ENCODE peak calls at places on chromosomes 2 and 18, in six cellular contexts. X, I, U, L, Y and A are unnamed samples.

GRCh38 chr2:169659314-169659713 is 34.9 kb downstream of the CFAP210 start:
- DNase-seq in L (no peak), I (no peak), X (peak), Y (no peak), U (no peak), A (no peak)

GRCh38 chr18:75211002-75211621 is 515 bp downstream of the TSHZ1 start:
- DNase-seq in Y (no peak), X (peak), U (peak), L (no peak), I (no peak), A (no peak)

GRCh38 chr2:42239811-42240210 is 70.7 kb downstream of the EML4 start:
- DNase-seq in I (no peak), X (no peak), Y (no peak), L (no peak), U (no peak), A (no peak)

GRCh38 chr2:175955168-175955567 is 46.9 kb downstream of the LNPK start:
- DNase-seq in I (no peak), Y (no peak), L (no peak), X (no peak), U (no peak), A (no peak)

GRCh38 chr2:151063271-151063670 is 198.4 kb downstream of the RBM43 start:
- DNase-seq in U (no peak), Y (no peak), I (no peak), X (no peak), L (no peak), A (no peak)

GRCh38 chr2:235416816-235417499 is 76.9 kb upstream of the AGAP1 start:
- DNase-seq in L (no peak), Y (no peak), X (no peak), U (no peak), I (no peak), A (no peak)

GRCh38 chr2:101870444-101870843 is 121.3 kb upstream of the IL1R2 start:
- DNase-seq in I (no peak), L (no peak), Y (no peak), X (no peak), U (no peak), A (no peak)

GRCh38 chr2:219440388-219441256 is 6.0 kb downstream of the SPEG start:
- DNase-seq in U (no peak), X (no peak), I (no peak), Y (no peak), L (no peak), A (no peak)

GRCh38 chr2:186887107-186888090 is 38.4 kb upstream of the ZSWIM2 start:
- DNase-seq in I (no peak), X (peak), U (no peak), L (no peak), Y (peak), A (no peak)

GRCh38 chr2:216765810-216766259 is 70.5 kb upstream of the IGFBP5 start:
- DNase-seq in X (no peak), I (no peak), Y (no peak), L (peak), U (no peak), A (no peak)

GRCh38 chr2:31107588-31108300 is 30.5 kb downstream of the GALNT14 start:
- DNase-seq in Y (no peak), L (no peak), U (no peak), I (peak), X (no peak), A (no peak)

GRCh38 chr2:129296401-129297343 is 682.8 kb upstream of the RAB6C start:
- DNase-seq in U (no peak), I (no peak), Y (no peak), X (no peak), L (no peak), A (no peak)

GRCh38 chr2:68487773-68488355 is 20.5 kb downstream of the APLF start:
- DNase-seq in Y (no peak), I (no peak), U (peak), L (no peak), X (no peak), A (no peak)

GRCh38 chr2:148922776-148923175 is 47.7 kb downstream of the KIF5C start:
- DNase-seq in U (no peak), L (no peak), X (no peak), Y (no peak), I (no peak), A (no peak)

GRCh38 chr18:23667114-23667513 is 4.4 kb upstream of the ANKRD29 start:
- DNase-seq in Y (no peak), L (no peak), U (no peak), X (no peak), I (no peak), A (no peak)
- TF ChIP-seq CTCF in Y (no peak), L (no peak), U (no peak), X (no peak), I (no peak), A (no peak)

GRCh38 chr18:79533591-79533990 is 137.9 kb downstream of the NFATC1 start:
- DNase-seq in I (peak), Y (peak), U (no peak), L (peak), X (no peak), A (no peak)

GRCh38 chr18:79533146-79533545 is 137.4 kb downstream of the NFATC1 start:
- DNase-seq in X (no peak), Y (peak), I (peak), U (no peak), L (peak), A (no peak)

GRCh38 chr18:79531926-79532689 is 136.4 kb downstream of the NFATC1 start:
- DNase-seq in X (no peak), U (no peak), L (peak), I (peak), Y (peak), A (no peak)

GRCh38 chr18:79532690-79533058 is 136.9 kb downstream of the NFATC1 start:
- DNase-seq in Y (peak), L (peak), I (peak), U (no peak), X (peak), A (no peak)

GRCh38 chr18:79534356-79534755 is 138.6 kb downstream of the NFATC1 start:
- DNase-seq in I (peak), Y (no peak), U (no peak), L (peak), X (no peak), A (no peak)
- TF ChIP-seq CTCF in I (no peak), Y (no peak), U (no peak), L (no peak), X (no peak), A (no peak)

DNA sequence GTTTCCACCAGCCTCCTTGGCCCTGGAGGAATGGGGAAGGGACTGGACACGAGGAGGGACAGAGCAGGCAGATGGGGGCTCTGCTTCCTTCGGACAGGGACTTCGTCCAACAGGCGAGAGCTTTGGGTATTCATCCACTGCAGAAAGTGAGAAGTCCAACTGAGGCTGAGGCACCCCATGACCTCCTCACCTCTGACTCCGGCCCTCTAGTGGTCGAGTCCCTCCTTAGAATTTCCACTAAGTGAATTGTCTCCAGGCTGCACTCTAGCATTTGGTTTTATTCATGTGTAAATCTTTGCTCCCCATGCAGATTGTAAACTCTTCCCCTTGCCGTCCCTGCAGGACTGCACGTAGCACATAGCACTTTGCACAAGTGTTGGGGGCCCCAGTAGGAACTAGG is 75.6 kb downstream of the TMEM247 start:
- DNase-seq in U (no peak), Y (no peak), L (peak), X (no peak), I (no peak), A (no peak)
- TF ChIP-seq CTCF in U (peak), Y (peak), L (peak), X (peak), I (peak), A (peak)

GRCh38 chr2:205762883-205763282 is 80.6 kb downstream of the NRP2 start:
- DNase-seq in I (no peak), L (no peak), Y (no peak), U (no peak), X (no peak), A (no peak)

GRCh38 chr2:205764502-205764815 is 82.2 kb downstream of the NRP2 start:
- DNase-seq in L (peak), Y (no peak), I (no peak), X (no peak), U (no peak), A (no peak)

GRCh38 chr2:205765147-205765546 is 82.8 kb downstream of the NRP2 start:
- DNase-seq in I (no peak), X (no peak), L (no peak), U (no peak), Y (no peak), A (no peak)

GRCh38 chr2:205766765-205767359 is 84.6 kb downstream of the NRP2 start:
- DNase-seq in I (peak), L (peak), U (peak), Y (peak), X (no peak), A (peak)

DNA sequence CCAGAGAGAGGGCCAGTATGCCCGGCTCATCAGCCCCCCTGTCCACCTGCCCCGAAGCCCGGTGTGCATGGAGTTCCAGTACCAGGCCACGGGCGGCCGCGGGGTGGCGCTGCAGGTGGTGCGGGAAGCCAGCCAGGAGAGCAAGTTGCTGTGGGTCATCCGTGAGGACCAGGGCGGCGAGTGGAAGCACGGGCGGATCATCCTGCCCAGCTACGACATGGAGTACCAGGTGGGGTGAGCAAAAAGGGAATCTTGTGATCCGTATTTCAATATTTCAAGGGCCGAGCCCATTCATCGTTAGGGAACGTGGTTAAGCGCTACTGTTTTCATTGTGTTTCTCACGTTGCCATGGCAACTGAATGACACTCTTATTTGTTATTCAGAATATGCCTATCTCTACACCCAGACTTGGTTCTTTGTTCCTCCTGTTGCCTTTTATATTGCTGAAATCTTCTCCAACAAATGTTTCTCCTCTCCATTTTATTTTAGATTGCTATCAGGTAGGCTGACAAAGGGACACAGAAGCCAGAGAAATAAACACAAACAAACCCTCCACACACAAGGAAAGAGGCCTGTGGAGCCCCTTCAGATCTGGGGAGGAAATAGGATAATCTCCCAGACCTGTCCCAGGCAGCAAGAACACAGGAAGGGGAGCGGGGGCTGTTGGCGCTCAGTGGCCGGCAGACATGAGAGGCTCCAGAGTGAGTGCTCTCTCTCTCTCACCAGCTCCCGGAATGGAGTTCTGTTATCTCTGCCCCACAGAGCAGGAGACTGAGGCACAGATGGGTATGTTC is 81.6 kb downstream of the NRP2 start:
- DNase-seq in I (peak), X (peak), Y (peak), L (peak), U (no peak), A (no peak)
- TF ChIP-seq CTCF in I (peak), X (peak), Y (peak), L (peak), U (no peak), A (no peak)

GRCh38 chr2:112021781-112022231 is 33.3 kb upstream of the TMEM87B start:
- DNase-seq in Y (no peak), X (no peak), U (no peak), L (no peak), I (no peak), A (no peak)

GRCh38 chr2:112018846-112019245 is 36.2 kb upstream of the TMEM87B start:
- DNase-seq in Y (no peak), I (no peak), U (no peak), L (no peak), X (no peak), A (no peak)

GRCh38 chr2:112019510-112019909 is 35.6 kb upstream of the TMEM87B start:
- DNase-seq in U (no peak), Y (no peak), I (no peak), X (no peak), L (no peak), A (no peak)

GRCh38 chr2:112021269-112021668 is 33.8 kb upstream of the TMEM87B start:
- DNase-seq in U (no peak), L (no peak), I (no peak), X (no peak), Y (no peak), A (no peak)

GRCh38 chr2:112020561-112020960 is 34.5 kb upstream of the TMEM87B start:
- DNase-seq in L (peak), Y (no peak), U (no peak), X (no peak), I (no peak), A (no peak)
- TF ChIP-seq CTCF in L (no peak), Y (no peak), U (no peak), X (peak), I (no peak), A (peak)

GRCh38 chr2:60880988-60881932 is at the start of gene REL:
- DNase-seq in L (peak), I (peak), Y (peak), X (peak), U (peak), A (peak)
- TF ChIP-seq CTCF in L (no peak), I (no peak), Y (peak), X (peak), U (no peak), A (peak)